ENCODE peak calls at places on chromosomes 3 and 15, in four cellular contexts. G is A673, D is DND-41, Q is fibroblast of lung. S is an unnamed sample. For H3K9me3, the result is how much of the 10 kb centered on the place peaks cover.

GRCh38 chr3:85172001-85172400 is 213.2 kb downstream of the CADM2 start:
- DNase-seq in G (no peak), D (no peak), Q (no peak), S (no peak)

GRCh38 chr15:75214293-75215096 is 12.8 kb downstream of the C15orf39 start:
- DNase-seq in G (no peak), D (no peak), Q (no peak), S (no peak)

GRCh38 chr15:52527898-52528464 is 699 bp downstream of the MYO5A start:
- DNase-seq in G (peak), D (peak), Q (peak), S (peak)

GRCh38 chr3:42053476-42053875 is 37.7 kb upstream of the TRAK1 start:
- DNase-seq in G (no peak), D (no peak), Q (no peak), S (no peak)

GRCh38 chr15:70118599-70118998 is 20.9 kb upstream of the TLE3 start:
- DNase-seq in G (no peak), D (no peak), Q (no peak), S (no peak)

GRCh38 chr3:177642482-177643163 is 445.3 kb upstream of the TBL1XR1 start:
- DNase-seq in G (no peak), D (peak), Q (no peak), S (no peak)

GRCh38 chr3:143586565-143586964 is 261.7 kb downstream of the SLC9A9 start:
- DNase-seq in G (no peak), D (no peak), Q (no peak), S (no peak)

GRCh38 chr3:101070260-101071121 is 77.3 kb upstream of the ABI3BP start:
- DNase-seq in G (peak), D (peak), Q (no peak), S (peak)

GRCh38 chr3:50260027-50260941 is 8.7 kb upstream of the SEMA3B start:
- DNase-seq in G (peak), D (peak), Q (peak), S (peak)

GRCh38 chr3:46613313-46614005 is 1.1 kb downstream of the FAM240A start:
- DNase-seq in G (no peak), D (no peak), Q (no peak), S (no peak)

GRCh38 chr15:42060797-42061196 is 33.6 kb downstream of the PLA2G4D start:
- DNase-seq in G (no peak), D (no peak), Q (no peak), S (no peak)

GRCh38 chr15:68566377-68566954 is 12.3 kb upstream of the CORO2B start:
- DNase-seq in G (no peak), D (no peak), Q (no peak), S (no peak)

DNA sequence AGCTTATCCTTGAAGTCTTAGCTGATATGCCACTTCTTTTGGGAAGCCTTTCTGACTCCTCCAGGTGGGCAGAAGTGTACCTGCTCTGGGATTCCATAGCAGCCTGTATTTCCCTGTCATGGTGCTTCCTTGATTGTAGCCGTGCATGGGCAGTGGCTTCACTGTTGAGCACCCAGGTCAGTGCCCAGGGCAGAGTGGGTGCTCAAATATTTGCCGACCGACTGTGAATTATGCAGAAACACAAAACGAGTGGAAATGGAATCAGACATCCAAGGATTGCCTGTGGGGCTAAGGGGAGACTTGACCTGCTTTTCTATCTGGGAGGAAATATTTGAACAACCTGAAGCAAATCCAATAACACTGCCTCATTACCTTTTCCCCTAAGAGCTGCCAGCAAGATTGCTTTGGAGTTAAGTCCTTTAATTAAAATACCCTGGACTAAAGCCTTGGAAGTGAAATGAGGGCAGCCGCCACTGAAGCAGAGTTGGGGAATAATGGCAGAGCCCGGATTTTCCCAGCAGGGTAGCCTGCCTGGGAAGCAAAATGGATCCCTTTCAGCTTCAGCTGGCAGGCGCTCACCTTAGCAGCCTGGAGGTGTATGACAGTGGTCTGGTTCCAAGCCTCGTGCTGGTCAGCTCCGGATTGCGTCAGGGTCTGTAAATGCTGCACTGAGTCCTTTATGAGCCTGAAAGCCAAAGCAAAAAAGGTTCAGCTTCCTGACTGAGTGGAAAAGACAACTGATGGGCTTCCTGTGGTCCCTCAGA is 14.9 kb downstream of the ACOX2 start:
- DNase-seq in G (no peak), D (no peak), Q (no peak), S (no peak)
- H3K9me3 ChIP-seq in G (under half), D (under half), Q (under half), S (under half)

DNA sequence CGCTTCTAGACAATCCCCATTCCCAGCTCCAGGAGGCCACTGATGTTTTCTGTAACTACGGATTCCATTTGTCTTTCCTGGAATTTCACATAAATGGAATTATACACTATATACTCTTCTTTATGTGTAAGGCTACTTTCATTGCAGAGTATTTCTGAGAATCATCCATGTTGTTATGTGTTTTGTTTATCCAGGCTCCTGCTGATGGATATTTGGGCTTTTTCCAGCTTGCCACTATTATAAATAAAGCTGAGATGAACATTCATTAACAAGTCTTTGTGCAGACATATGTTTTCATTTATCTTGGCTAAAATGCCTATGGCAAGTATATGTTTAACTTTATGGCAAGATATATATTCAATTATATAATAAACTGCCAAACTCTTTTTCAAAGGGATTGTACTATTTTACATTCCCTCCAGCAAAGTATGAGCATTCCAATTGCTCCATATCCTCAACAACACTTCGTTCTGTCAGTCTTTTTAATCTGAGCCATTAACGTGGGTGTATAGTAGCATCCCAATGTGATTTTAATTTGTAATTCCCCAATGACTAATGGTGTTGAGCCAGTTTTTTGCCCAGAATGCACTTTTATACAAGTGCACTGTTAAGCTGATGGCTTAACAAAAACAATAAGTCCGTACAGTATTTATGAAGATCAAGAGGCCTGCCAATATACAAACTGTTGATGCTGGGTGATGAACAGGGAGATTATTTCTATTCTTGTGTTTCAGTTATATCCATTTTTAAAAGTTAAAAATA is 452.4 kb downstream of the SHQ1 start:
- DNase-seq in G (no peak), D (no peak), Q (peak), S (no peak)
- H3K27ac ChIP-seq in G (no peak), D (no peak), Q (no peak), S (no peak)

GRCh38 chr3:158106773-158107461 is 697 bp upstream of the SHOX2 start:
- DNase-seq in G (peak), D (no peak), Q (no peak), S (no peak)

GRCh38 chr3:158103956-158104338 is 2.3 kb downstream of the SHOX2 start:
- DNase-seq in G (no peak), D (no peak), Q (no peak), S (no peak)

GRCh38 chr3:158104346-158105020 is 1.7 kb downstream of the SHOX2 start:
- DNase-seq in G (no peak), D (no peak), Q (no peak), S (no peak)

GRCh38 chr3:158105710-158106438 is at the start of gene SHOX2:
- DNase-seq in G (peak), D (no peak), Q (peak), S (no peak)

GRCh38 chr3:158105124-158105709 is 1.0 kb downstream of the SHOX2 start:
- DNase-seq in G (no peak), D (no peak), Q (no peak), S (no peak)
- TF ChIP-seq EZH2 in G (no peak), D (no peak), Q (no peak), S (no peak)

GRCh38 chr15:25415217-25415616 is 23.6 kb downstream of the UBE3A start:
- DNase-seq in G (no peak), D (no peak), Q (no peak), S (no peak)
- H3K9me3 ChIP-seq in G (under half), D (under half), Q (under half), S (under half)

DNA sequence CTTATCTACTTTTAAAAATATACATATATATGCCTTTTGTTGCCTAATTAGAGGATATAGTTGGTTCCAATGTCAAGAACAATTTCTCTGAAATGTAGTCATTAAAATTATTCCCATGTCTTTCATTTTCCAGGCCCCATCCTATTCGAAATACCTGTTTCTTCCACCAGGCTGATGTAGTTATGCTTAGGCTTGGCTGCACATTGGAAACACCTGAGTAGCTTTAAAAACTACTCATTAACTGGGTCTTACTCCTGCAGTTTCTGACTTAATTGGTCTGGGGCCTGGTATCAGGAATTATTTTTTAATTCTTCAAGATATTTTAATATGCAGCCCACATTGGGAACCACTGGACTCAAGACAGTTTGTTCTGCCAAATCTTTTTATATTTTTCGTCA is 53.7 kb downstream of the TGFBR2 start:
- DNase-seq in G (no peak), D (no peak), Q (no peak), S (no peak)
- H3K27ac ChIP-seq in G (peak), D (no peak), Q (no peak), S (peak)

DNA sequence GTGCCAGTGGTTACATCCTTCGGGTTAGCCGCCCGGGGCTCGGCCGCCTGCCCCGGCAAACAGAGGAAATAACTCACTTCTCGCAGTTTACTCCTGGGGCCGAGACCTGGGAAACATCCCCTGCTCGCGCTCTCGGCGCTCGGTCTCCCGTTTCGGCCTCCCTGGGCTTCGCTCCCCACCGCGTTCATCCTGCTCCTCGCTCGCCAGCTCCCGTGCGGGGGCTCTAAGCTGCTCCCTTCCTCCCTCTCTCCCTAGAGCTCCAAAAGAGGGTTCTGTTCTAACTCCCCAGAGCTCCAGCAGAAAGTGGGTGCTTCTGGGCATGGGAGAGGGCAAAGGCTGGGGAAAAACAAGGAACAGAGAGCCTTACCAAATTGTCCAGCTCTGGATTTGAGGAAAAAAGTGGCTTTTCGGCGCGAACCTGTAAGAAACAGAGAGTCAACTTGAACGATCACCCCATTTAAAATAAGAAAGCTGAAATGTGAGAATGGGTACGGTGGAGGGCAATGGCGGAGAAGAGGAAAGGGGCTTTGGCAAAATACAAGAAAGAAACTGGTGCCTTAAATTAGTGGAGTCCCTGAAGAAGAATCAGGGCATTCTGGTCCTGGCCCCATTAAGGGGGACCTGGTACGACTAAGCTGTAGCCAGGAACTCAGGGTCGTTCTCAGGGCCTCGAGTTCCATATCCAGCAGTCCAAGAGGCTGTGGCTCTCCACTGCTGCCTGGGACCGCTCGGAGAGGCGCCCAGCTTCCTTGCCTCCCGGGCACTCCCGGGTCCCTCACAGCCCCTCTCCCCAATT is 5.0 kb downstream of the MEIS2 start:
- DNase-seq in G (no peak), D (no peak), Q (no peak), S (no peak)
- TF ChIP-seq EZH2 in G (no peak), D (no peak), Q (no peak), S (no peak)

GRCh38 chr15:91630090-91630489 is 223.4 kb upstream of the SLCO3A1 start:
- DNase-seq in G (no peak), D (no peak), Q (no peak), S (no peak)
- H3K9me3 ChIP-seq in G (under half), D (under half), Q (under half), S (under half)

GRCh38 chr15:64845183-64845611 is 3.5 kb downstream of the PLEKHO2 start:
- DNase-seq in G (no peak), D (no peak), Q (peak), S (no peak)
- H3K27ac ChIP-seq in G (no peak), D (no peak), Q (no peak), S (no peak)

DNA sequence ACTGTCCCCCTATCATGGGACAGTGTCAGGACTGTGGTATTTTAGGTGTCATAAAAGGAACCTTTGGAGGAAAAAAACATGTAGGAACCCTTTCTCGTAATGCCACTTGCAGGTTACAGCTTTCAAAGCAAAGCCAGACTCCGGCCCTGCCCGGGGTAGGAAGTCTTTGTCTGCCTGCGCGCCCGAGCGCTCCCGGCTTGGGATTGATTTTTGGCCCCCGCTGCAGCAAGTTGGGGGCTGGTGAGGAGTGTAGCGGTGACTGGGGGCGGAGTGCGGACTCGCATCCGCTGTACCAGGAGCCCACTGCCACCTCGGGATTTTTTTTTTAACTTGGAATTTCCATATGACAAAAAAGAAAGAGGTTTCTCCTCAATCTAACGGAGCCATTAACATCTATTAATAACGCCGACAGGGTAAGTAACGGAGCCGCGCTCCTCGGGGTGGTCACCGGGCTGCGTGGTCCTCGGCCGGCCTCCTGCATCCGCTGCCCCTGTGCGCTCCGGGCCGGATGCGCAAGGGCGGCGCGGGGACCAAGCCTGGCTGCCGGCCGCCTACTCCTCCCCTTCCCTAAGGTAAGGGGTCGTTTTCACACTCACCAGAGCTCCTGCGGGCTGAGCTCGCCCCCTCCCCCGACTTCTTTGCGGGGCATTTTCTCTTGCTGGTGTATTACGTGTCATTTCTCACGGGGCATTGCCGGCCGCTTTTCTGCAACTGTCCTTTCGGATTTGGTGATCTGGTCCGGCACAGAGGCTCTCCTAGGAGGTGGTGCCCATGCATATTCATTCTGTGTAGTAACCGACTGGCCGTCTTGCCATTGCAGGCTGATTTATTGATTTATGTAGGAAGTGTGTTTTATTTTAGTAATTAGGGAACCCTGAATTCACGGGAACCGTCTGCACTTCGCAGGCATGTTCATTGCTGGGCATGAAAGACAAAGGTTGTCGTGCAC is 219.8 kb upstream of the TOPAZ1 start:
- DNase-seq in G (no peak), D (no peak), Q (no peak), S (no peak)
- TF ChIP-seq EZH2 in G (no peak), D (no peak), Q (no peak), S (no peak)